ENCODE peak calls at places on chromosomes 4 and X, in seven cellular contexts. N, J, O, K, F, Z and L are unnamed samples.

GRCh38 chr4:150960818-150961217 is 54.3 kb downstream of the LRBA start:
- DNase-seq in N (peak; percentile 59), J (no peak), O (peak; percentile 39), K (peak; percentile 5), F (peak; percentile 34), Z (no peak), L (peak; percentile 81)

GRCh38 chr4:169311643-169312365 is 41.0 kb upstream of the SH3RF1 start:
- DNase-seq in N (peak; percentile 44), J (peak; percentile 39), O (no peak), K (no peak), F (peak; percentile 57), Z (no peak), L (peak; percentile 83)

GRCh38 chrX:150649096-150649870 is 43.9 kb upstream of the MTMR1 start:
- DNase-seq in N (peak; percentile 12), J (peak; percentile 5), O (no peak), K (no peak), F (no peak), Z (no peak), L (no peak)

GRCh38 chr4:108619372-108620100 is 840 bp upstream of the RPL34 start:
- DNase-seq in N (no peak), J (no peak), O (peak; percentile 65), K (no peak), F (no peak), Z (peak; percentile 14), L (peak; percentile 44)

GRCh38 chr4:164977243-164978164 is at the start of gene TRIM61:
- DNase-seq in N (no peak), J (peak; percentile 82), O (peak; percentile 75), K (peak; percentile 16), F (no peak), Z (peak; percentile 31), L (peak; percentile 52)

GRCh38 chr4:99180367-99181169 is 36.5 kb upstream of the ADH4 start:
- DNase-seq in N (no peak), J (no peak), O (no peak), K (no peak), F (no peak), Z (no peak), L (no peak)

GRCh38 chr4:62302710-62303109 is 1102.6 kb downstream of the ADGRL3 start:
- DNase-seq in N (no peak), J (no peak), O (no peak), K (no peak), F (no peak), Z (no peak), L (peak; percentile 71)

GRCh38 chr4:188138227-188138626 is 1.0 kb upstream of the TRIML1 start:
- DNase-seq in N (no peak), J (no peak), O (no peak), K (no peak), F (no peak), Z (no peak), L (no peak)

GRCh38 chrX:9352683-9353430 is 112.0 kb upstream of the TBL1X start:
- DNase-seq in N (no peak), J (no peak), O (peak; percentile 61), K (no peak), F (peak; percentile 94), Z (no peak), L (no peak)